ENCODE peak calls at places on chromosomes 6 and 20, in nine cellular contexts. One of them, this sample, is unnamed.

GRCh38 chr6:28589234-28589951 is 63.7 kb downstream of the GPX5 start:
- DNase-seq in activated CD4-positive, alpha-beta T cell treated with anti-CD3 and anti-CD28 coated beads for 1 hour: no peak
- DNase-seq in RWPE1: peak
- DNase-seq in lower lobe of right lung: no peak
- DNase-seq in mesendoderm: peak
- DNase-seq in substantia nigra: no peak
- DNase-seq in HT1080: peak
- DNase-seq in ELR: peak
- DNase-seq in Kasumi-1: peak
- DNase-seq in this sample: no peak

GRCh38 chr6:165850434-165851019 is 187.5 kb upstream of the PDE10A start:
- DNase-seq in activated CD4-positive, alpha-beta T cell treated with anti-CD3 and anti-CD28 coated beads for 1 hour: peak
- DNase-seq in RWPE1: peak
- DNase-seq in lower lobe of right lung: peak
- DNase-seq in mesendoderm: peak
- DNase-seq in substantia nigra: peak
- DNase-seq in HT1080: peak
- DNase-seq in ELR: peak
- DNase-seq in Kasumi-1: peak
- DNase-seq in this sample: peak

GRCh38 chr6:18477301-18477941 is 90.3 kb downstream of the RNF144B start:
- DNase-seq in activated CD4-positive, alpha-beta T cell treated with anti-CD3 and anti-CD28 coated beads for 1 hour: no peak
- DNase-seq in RWPE1: no peak
- DNase-seq in lower lobe of right lung: no peak
- DNase-seq in mesendoderm: no peak
- DNase-seq in substantia nigra: no peak
- DNase-seq in HT1080: no peak
- DNase-seq in ELR: peak
- DNase-seq in Kasumi-1: no peak
- DNase-seq in this sample: no peak

GRCh38 chr6:45378324-45378926 is 691 bp upstream of the SUPT3H start:
- DNase-seq in activated CD4-positive, alpha-beta T cell treated with anti-CD3 and anti-CD28 coated beads for 1 hour: peak
- DNase-seq in RWPE1: peak
- DNase-seq in lower lobe of right lung: peak
- DNase-seq in mesendoderm: no peak
- DNase-seq in substantia nigra: no peak
- DNase-seq in HT1080: no peak
- DNase-seq in ELR: no peak
- DNase-seq in Kasumi-1: peak
- DNase-seq in this sample: no peak

GRCh38 chr6:109820706-109821350 is 129.7 kb downstream of the FIG4 start:
- DNase-seq in activated CD4-positive, alpha-beta T cell treated with anti-CD3 and anti-CD28 coated beads for 1 hour: no peak
- DNase-seq in RWPE1: no peak
- DNase-seq in lower lobe of right lung: no peak
- DNase-seq in mesendoderm: no peak
- DNase-seq in substantia nigra: no peak
- DNase-seq in HT1080: no peak
- DNase-seq in ELR: no peak
- DNase-seq in Kasumi-1: peak
- DNase-seq in this sample: no peak

GRCh38 chr6:41696788-41697187 is 38.6 kb downstream of the TFEB start:
- DNase-seq in activated CD4-positive, alpha-beta T cell treated with anti-CD3 and anti-CD28 coated beads for 1 hour: no peak
- DNase-seq in RWPE1: no peak
- DNase-seq in lower lobe of right lung: no peak
- DNase-seq in mesendoderm: no peak
- DNase-seq in substantia nigra: no peak
- DNase-seq in HT1080: no peak
- DNase-seq in ELR: no peak
- DNase-seq in Kasumi-1: no peak
- DNase-seq in this sample: no peak

GRCh38 chr20:37669062-37669772 is 24.6 kb upstream of the CTNNBL1 start:
- DNase-seq in activated CD4-positive, alpha-beta T cell treated with anti-CD3 and anti-CD28 coated beads for 1 hour: no peak
- DNase-seq in RWPE1: peak
- DNase-seq in lower lobe of right lung: no peak
- DNase-seq in mesendoderm: peak
- DNase-seq in substantia nigra: no peak
- DNase-seq in HT1080: peak
- DNase-seq in ELR: peak
- DNase-seq in Kasumi-1: peak
- DNase-seq in this sample: no peak

GRCh38 chr6:57248311-57248895 is 26.3 kb upstream of the RAB23 start:
- DNase-seq in activated CD4-positive, alpha-beta T cell treated with anti-CD3 and anti-CD28 coated beads for 1 hour: no peak
- DNase-seq in RWPE1: no peak
- DNase-seq in lower lobe of right lung: no peak
- DNase-seq in mesendoderm: peak
- DNase-seq in substantia nigra: no peak
- DNase-seq in HT1080: peak
- DNase-seq in ELR: no peak
- DNase-seq in Kasumi-1: no peak
- DNase-seq in this sample: no peak

GRCh38 chr6:79215233-79215824 is 19.2 kb downstream of the HMGN3 start:
- DNase-seq in activated CD4-positive, alpha-beta T cell treated with anti-CD3 and anti-CD28 coated beads for 1 hour: no peak
- DNase-seq in RWPE1: no peak
- DNase-seq in lower lobe of right lung: no peak
- DNase-seq in mesendoderm: peak
- DNase-seq in substantia nigra: no peak
- DNase-seq in HT1080: peak
- DNase-seq in ELR: no peak
- DNase-seq in Kasumi-1: no peak
- DNase-seq in this sample: no peak

GRCh38 chr6:135324531-135324930 is 143.4 kb downstream of the MYB start:
- DNase-seq in activated CD4-positive, alpha-beta T cell treated with anti-CD3 and anti-CD28 coated beads for 1 hour: no peak
- DNase-seq in RWPE1: no peak
- DNase-seq in lower lobe of right lung: no peak
- DNase-seq in mesendoderm: no peak
- DNase-seq in substantia nigra: no peak
- DNase-seq in HT1080: no peak
- DNase-seq in ELR: no peak
- DNase-seq in Kasumi-1: no peak
- DNase-seq in this sample: no peak

GRCh38 chr6:5998236-5998635 is 8.5 kb downstream of the NRN1 start:
- DNase-seq in activated CD4-positive, alpha-beta T cell treated with anti-CD3 and anti-CD28 coated beads for 1 hour: no peak
- DNase-seq in RWPE1: no peak
- DNase-seq in lower lobe of right lung: no peak
- DNase-seq in mesendoderm: peak
- DNase-seq in substantia nigra: no peak
- DNase-seq in HT1080: no peak
- DNase-seq in ELR: no peak
- DNase-seq in Kasumi-1: no peak
- DNase-seq in this sample: no peak

This sample was measured in C1 segment of cervical spinal cord.